ENCODE peak calls at places on chromosomes 1 and 21, in seven cellular contexts. D is HEK293T; M is activated T-helper 2 cell treated with anti-CD3 and anti-CD28 coated beads, Interferon-gamma antibody, Interleukin-2, Interleukin-4, amounts not matched to agents 10 μg/mL and 5 μg/mL and 100 μg/mL, durations not matched to agents 14 hours and 24 hours and 36 hours; L is activated CD4-positive, alpha-beta memory T cell treated with anti-CD3 and anti-CD28 coated beads, Interleukin-2, amount 10 ng/mL, durations not matched to agents 7 days and 5 days; S is mucosa of gallbladder; X is stimulated activated CD8-positive, alpha-beta memory T cell treated with anti-CD3 and anti-CD28 coated beads, Interleukin-2, amount 100 ng/mL, for 48 hours; O is neural progenitor cell. K is an unnamed sample.

GRCh38 chr1:184535191-184535970 is 148.6 kb downstream of the C1orf21 start:
- DNase-seq in L (no peak), M (no peak), S (no peak), D (no peak), O (no peak), X (no peak), K (no peak)

GRCh38 chr21:25297117-25297516 is 310.2 kb downstream of the MRPL39 start:
- DNase-seq in S (no peak), D (no peak), L (no peak), O (no peak), M (no peak), X (no peak), K (no peak)

GRCh38 chr1:206490643-206491421 is 16.5 kb upstream of the RASSF5 start:
- DNase-seq in S (no peak), D (no peak), M (no peak), X (no peak), O (no peak), L (no peak), K (no peak)

GRCh38 chr1:50873458-50874187 is 86.4 kb downstream of the FAF1 start:
- DNase-seq in O (peak; percentile 77), M (peak; percentile 53), S (peak; percentile 71), L (peak; percentile 79), D (peak; percentile 49), X (peak; percentile 39), K (peak; percentile 42)

GRCh38 chr1:225653463-225654276 is 747 bp upstream of the ENAH start:
- DNase-seq in L (no peak), O (peak; percentile 76), S (peak; percentile 64), D (peak; percentile 75), M (peak; percentile 15), X (no peak), K (peak; percentile 77)

GRCh38 chr1:210496063-210496462 is 167.4 kb downstream of the HHAT start:
- DNase-seq in D (no peak), X (no peak), M (no peak), L (no peak), O (no peak), S (no peak), K (peak; percentile 48)

GRCh38 chr1:228390649-228391048 is 16.0 kb downstream of the TRIM11 start:
- DNase-seq in D (no peak), L (no peak), M (no peak), X (no peak), S (no peak), O (no peak), K (no peak)

GRCh38 chr1:61655453-61655852 is 69.5 kb downstream of the TM2D1 start:
- DNase-seq in L (no peak), S (no peak), O (no peak), M (no peak), X (no peak), D (no peak), K (no peak)

GRCh38 chr1:11984559-11984958 is 4.3 kb downstream of the MFN2 start:
- DNase-seq in O (no peak), X (no peak), S (no peak), D (no peak), L (no peak), M (no peak), K (no peak)

GRCh38 chr1:5733596-5733995 is 258.6 kb downstream of the NPHP4 start:
- DNase-seq in D (no peak), O (no peak), M (no peak), L (no peak), S (no peak), X (no peak), K (no peak)

GRCh38 chr1:169107673-169108160 is 1.2 kb downstream of the ATP1B1 start:
- DNase-seq in D (no peak), S (no peak), O (no peak), L (no peak), X (no peak), M (no peak), K (peak; percentile 66)

GRCh38 chr1:25246600-25247023 is 642 bp downstream of the RSRP1 start:
- DNase-seq in D (peak; percentile 14), M (no peak), L (peak; percentile 58), O (peak; percentile 66), X (no peak), S (no peak), K (peak; percentile 54)

GRCh38 chr1:173202430-173203145 is 4.5 kb downstream of the TNFSF4 start:
- DNase-seq in D (peak; percentile 20), L (no peak), M (no peak), S (peak; percentile 62), X (no peak), O (peak; percentile 70), K (peak; percentile 69)

GRCh38 chr1:2039251-2039650 is 11.0 kb upstream of the PRKCZ start:
- DNase-seq in D (no peak), L (no peak), O (peak; percentile 56), X (no peak), M (no peak), S (no peak), K (no peak)

GRCh38 chr1:154992721-154993571 is 440 bp upstream of the LENEP start:
- DNase-seq in D (no peak), M (no peak), X (no peak), S (no peak), L (no peak), O (no peak), K (no peak)

GRCh38 chr1:111290640-111291039 is at the start of gene CHIA:
- DNase-seq in L (no peak), X (no peak), O (no peak), S (no peak), D (no peak), M (no peak), K (no peak)

GRCh38 chr1:235999259-235999925 is 65.5 kb downstream of the NID1 start:
- DNase-seq in D (no peak), S (no peak), L (peak; percentile 77), O (no peak), M (peak; percentile 75), X (peak; percentile 59), K (no peak)

GRCh38 chr1:153617677-153618076 is 1.6 kb upstream of the S100A14 start:
- DNase-seq in L (peak; percentile 75), D (no peak), O (peak; percentile 69), M (peak; percentile 70), X (no peak), S (peak; percentile 60), K (no peak)

GRCh38 chr1:26175346-26175745 is 1.9 kb upstream of the CNKSR1 start:
- DNase-seq in O (no peak), X (no peak), M (no peak), L (no peak), S (no peak), D (no peak), K (no peak)

GRCh38 chr21:32459972-32460371 is 47.5 kb downstream of the EVA1C start:
- DNase-seq in D (no peak), M (no peak), X (no peak), L (no peak), S (no peak), O (no peak), K (no peak)